ENCODE peak calls at places on chromosomes 6 and 20, in four cellular contexts. A, F, G and U are unnamed samples.

GRCh38 chr6:5036309-5036708 is 32.5 kb upstream of the RPP40 start:
- DNase-seq in A (no peak), F (no peak), G (peak; percentile 64), U (peak; percentile 57)

GRCh38 chr6:124888581-124889371 is 73.5 kb upstream of the RNF217 start:
- DNase-seq in A (no peak), F (no peak), G (no peak), U (no peak)

GRCh38 chr6:38180586-38180985 is 361.1 kb downstream of the ZFAND3 start:
- DNase-seq in A (no peak), F (no peak), G (no peak), U (no peak)

GRCh38 chr6:39553811-39554802 is 171.1 kb downstream of the KIF6 start:
- DNase-seq in A (no peak), F (no peak), G (no peak), U (no peak)

GRCh38 chr20:1463971-1464570 is 2.6 kb downstream of the NSFL1C start:
- DNase-seq in A (no peak), F (no peak), G (no peak), U (no peak)

GRCh38 chr6:6998194-6998569 is 109.6 kb upstream of the RREB1 start:
- DNase-seq in A (no peak), F (no peak), G (no peak), U (no peak)

GRCh38 chr20:3783516-3784225 is 2.4 kb upstream of the SPEF1 start:
- DNase-seq in A (no peak), F (no peak), G (no peak), U (no peak)

GRCh38 chr6:128167552-128167951 is 266.7 kb upstream of the THEMIS start:
- DNase-seq in A (no peak), F (no peak), G (no peak), U (no peak)

GRCh38 chr6:157629220-157629619 is 193.8 kb upstream of the SNX9 start:
- DNase-seq in A (no peak), F (no peak), G (no peak), U (no peak)

GRCh38 chr6:120489941-120490340 is 844.3 kb downstream of the TBC1D32 start:
- DNase-seq in A (no peak), F (no peak), G (no peak), U (no peak)

GRCh38 chr6:48615041-48615440 is 504.0 kb upstream of the PTCHD4 start:
- DNase-seq in A (no peak), F (no peak), G (no peak), U (no peak)

GRCh38 chr6:112035446-112035845 is 18.5 kb upstream of the CCN6 start:
- DNase-seq in A (no peak), F (no peak), G (no peak), U (no peak)

GRCh38 chr6:154447929-154448328 is 62.6 kb downstream of the CNKSR3 start:
- DNase-seq in A (no peak), F (no peak), G (no peak), U (no peak)

GRCh38 chr20:15834857-15835256 is 738.4 kb downstream of the KIF16B start:
- DNase-seq in A (no peak), F (no peak), G (no peak), U (no peak)

GRCh38 chr20:48448601-48449384 is 379.0 kb downstream of the PREX1 start:
- DNase-seq in A (no peak), F (no peak), G (no peak), U (no peak)

GRCh38 chr6:84615113-84615850 is 149.1 kb downstream of the TBX18 start:
- DNase-seq in A (no peak), F (no peak), G (no peak), U (no peak)

GRCh38 chr20:31663838-31664695 is 26.4 kb downstream of the COX4I2 start:
- DNase-seq in A (no peak), F (no peak), G (peak; percentile 97), U (no peak)
- H3K9ac ChIP-seq in A (no peak overlapping the region), F (no peak overlapping the region), G (peak overlapping the region; percentile 61), U (peak overlapping the region; percentile 10)

DNA sequence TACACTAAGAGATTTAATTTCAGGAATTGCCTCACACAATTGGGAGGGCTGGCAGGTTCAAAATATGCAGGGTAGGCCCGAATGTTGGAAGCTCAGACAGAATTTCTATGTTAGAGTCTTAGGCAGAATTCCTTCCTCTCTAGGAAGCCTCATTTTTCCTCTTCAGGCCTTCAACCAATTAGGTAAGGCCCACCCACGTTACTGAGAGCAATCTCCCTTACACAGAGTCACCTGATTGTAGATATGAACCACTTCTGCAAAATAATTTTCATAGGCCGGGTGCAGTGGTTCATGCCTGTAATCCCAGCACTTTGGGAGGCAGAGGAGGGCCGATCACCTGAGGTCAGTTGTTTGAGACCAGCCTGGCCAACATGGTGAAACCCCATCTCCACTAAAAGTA is 50.2 kb upstream of the HIVEP1 start:
- DNase-seq in A (no peak), F (no peak), G (no peak), U (no peak)
- TF ChIP-seq ZNF274 in A (no peak), F (no peak), G (no peak), U (no peak)

DNA sequence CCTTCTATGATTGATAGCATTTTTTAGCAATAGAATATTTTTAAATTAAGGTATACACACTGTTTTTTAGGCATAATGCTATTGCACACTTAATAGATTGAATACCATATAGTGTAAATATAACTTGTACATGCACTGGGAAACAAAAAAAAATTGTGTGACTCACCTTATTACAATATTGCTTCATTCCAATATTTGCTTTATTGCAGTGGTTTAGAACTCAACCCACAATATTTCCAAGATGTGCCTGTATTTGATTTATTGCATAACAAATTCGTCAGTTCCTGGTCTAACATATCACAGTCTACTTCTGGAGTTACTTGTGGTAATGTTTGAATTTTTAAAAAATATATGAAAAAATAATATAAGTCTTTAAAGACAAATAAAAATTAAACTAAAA is 41.9 kb upstream of the DEFB112 start:
- DNase-seq in A (no peak), F (no peak), G (peak; percentile 5), U (no peak)
- TF ChIP-seq SUZ12 in A (no peak), F (no peak), G (no peak), U (no peak)

DNA sequence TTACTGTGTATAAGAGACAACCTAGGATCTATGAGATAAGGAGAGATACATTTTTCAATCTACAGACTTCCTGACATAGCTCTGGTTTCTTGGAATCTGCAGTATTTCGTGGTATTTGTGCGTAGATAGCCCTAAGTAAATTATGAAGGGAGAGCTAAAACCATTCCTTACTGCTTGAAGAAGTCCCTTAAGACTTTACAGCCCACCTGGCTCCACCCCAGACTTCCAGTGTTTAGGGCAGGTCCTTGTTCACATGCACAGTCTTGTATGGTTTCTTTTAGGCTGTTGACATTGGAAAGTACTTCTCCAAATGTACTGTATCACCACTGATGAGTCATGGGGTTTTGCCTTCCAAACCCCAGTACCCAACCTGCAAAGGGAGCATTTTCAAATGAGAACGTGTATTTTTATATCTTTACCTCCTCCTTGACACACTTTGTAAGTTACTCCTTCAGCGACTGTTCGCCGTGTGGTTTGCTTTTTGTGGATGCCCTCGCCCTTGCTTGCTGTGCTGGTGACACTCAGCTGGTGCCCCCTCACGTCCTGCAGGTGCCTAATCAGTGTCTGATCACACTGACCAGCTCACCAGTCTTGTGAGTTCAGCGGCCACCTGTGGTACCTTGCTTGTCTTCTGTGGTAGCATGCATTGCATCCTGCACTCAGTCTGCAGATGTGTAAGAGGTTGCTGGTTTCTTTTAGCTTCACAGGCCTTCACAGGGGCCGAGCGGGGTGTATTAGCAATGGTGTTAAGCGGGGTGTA is 73.3 kb downstream of the IGF2R start:
- DNase-seq in A (no peak), F (no peak), G (no peak), U (no peak)
- H3K9ac ChIP-seq in A (no peak overlapping the region), F (no peak overlapping the region), G (peak overlapping the region; percentile 41), U (no peak overlapping the region)

GRCh38 chr6:116106146-116106545 is 5.5 kb downstream of the NT5DC1 start:
- DNase-seq in A (no peak), F (no peak), G (no peak), U (no peak)
- TF ChIP-seq ZNF274 in A (no peak), F (no peak), G (no peak), U (no peak)

GRCh38 chr20:42352096-42352495 is 733.9 kb upstream of the CHD6 start:
- DNase-seq in A (no peak), F (no peak), G (no peak), U (no peak)
- TF ChIP-seq SUZ12 in A (no peak), F (no peak), G (no peak), U (no peak)

DNA sequence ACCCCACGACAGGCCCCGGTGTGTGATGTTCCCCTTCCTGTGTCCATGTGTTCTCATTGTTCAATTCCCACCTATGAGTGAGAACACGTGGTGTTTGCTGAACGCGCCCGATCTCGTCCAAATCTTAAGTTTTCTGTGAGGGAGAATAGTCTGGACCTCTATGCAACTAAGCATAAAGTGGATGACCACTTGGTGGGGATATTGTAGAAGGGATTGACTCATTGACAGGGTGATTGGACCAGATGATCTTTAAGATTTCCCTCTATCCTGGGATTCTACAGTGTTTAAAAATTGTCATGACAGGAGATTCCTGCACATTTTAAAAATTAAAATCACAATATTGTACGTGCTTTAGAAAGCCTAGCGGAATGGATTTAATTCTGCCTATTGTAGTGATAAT is 141.3 kb downstream of the TRMT11 start:
- DNase-seq in A (no peak), F (no peak), G (no peak), U (no peak)
- H3K9ac ChIP-seq in A (no peak overlapping the region), F (no peak overlapping the region), G (no peak overlapping the region), U (no peak overlapping the region)

DNA sequence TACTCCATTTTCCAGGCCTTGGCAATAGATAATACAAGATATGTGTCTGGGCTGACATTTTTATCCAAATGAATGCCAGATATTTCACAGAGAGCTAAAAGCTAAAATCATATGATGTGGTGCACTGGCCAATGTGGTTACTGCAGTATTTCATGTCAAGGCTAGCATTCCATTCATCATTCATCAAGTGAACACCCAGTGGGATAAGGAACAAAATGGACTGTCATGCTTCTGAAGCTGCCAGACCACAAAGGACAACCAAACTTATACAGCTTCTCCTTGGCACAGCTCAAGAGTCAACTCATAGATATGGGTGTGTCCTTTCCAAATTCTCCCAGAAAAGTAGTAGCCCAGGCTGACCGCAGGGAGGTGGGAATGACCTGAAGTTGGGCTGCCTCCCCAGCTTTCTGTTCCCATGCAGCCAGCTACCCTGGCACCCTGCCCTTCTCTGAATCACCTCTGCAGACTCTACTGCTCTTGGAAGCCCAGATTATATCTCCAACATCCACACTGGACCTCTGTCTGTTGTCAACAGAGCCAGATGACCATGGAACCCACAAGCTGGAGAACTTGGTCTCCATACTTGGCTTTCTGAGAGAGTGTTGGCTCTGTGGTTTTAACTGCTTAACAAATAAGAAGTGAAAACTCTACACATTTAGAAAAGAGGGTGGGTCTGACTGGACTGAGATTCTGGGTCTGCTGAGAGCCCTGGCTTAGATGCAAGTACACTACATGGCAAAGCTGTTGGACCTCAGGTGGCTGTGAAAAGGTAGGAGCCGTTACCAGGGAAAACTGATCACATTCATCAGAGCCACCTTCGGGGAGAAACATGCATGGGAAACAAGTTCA is 122.8 kb downstream of the ALDH8A1 start:
- DNase-seq in A (no peak), F (no peak), G (no peak), U (no peak)
- TF ChIP-seq ZNF274 in A (no peak), F (no peak), G (no peak), U (no peak)